ENCODE peak calls at places on chromosomes 3 and 15, in four cellular contexts. U is Panc1, P is HT1080, V is choroid plexus epithelial cell. Y is an unnamed sample.

GRCh38 chr15:90883971-90884718 is at the start of gene FES:
- DNase-seq in U (no peak), P (no peak), V (peak; percentile 52), Y (no peak)

GRCh38 chr3:134598813-134599563 is 51.8 kb downstream of the KY start:
- DNase-seq in U (no peak), P (no peak), V (no peak), Y (no peak)

GRCh38 chr3:164940737-164941136 is 137.6 kb downstream of the SI start:
- DNase-seq in U (no peak), P (peak; percentile 46), V (peak; percentile 0), Y (no peak)

GRCh38 chr3:59727902-59728301 is 678.1 kb upstream of the CFAP20DC start:
- DNase-seq in U (no peak), P (no peak), V (no peak), Y (no peak)

GRCh38 chr3:146465713-146466465 is 3.5 kb downstream of the PLSCR2 start:
- DNase-seq in U (no peak), P (no peak), V (peak; percentile 11), Y (no peak)

GRCh38 chr15:90351479-90352108 is 490 bp upstream of the ZNF774 start:
- DNase-seq in U (no peak), P (no peak), V (no peak), Y (no peak)

GRCh38 chr3:30605005-30605404 is 1.4 kb upstream of the TGFBR2 start:
- DNase-seq in U (no peak), P (no peak), V (no peak), Y (no peak)

GRCh38 chr3:81080608-81081007 is 680.8 kb downstream of the GBE1 start:
- DNase-seq in U (no peak), P (no peak), V (no peak), Y (no peak)

GRCh38 chr3:29239377-29239776 is 41.5 kb upstream of the RBMS3 start:
- DNase-seq in U (no peak), P (peak; percentile 18), V (peak; percentile 41), Y (no peak)

GRCh38 chr15:100902436-100903190 is 16.5 kb upstream of the LRRK1 start:
- DNase-seq in U (no peak), P (peak; percentile 23), V (peak; percentile 90), Y (peak; percentile 67)

GRCh38 chr3:188299068-188299467 is 145.1 kb downstream of the LPP start:
- DNase-seq in U (no peak), P (no peak), V (no peak), Y (no peak)

GRCh38 chr15:56343879-56344278 is 21.3 kb upstream of the TEX9 start:
- DNase-seq in U (no peak), P (no peak), V (no peak), Y (no peak)

GRCh38 chr3:126555795-126556636 is 2.7 kb downstream of the C3orf22 start:
- DNase-seq in U (no peak), P (no peak), V (no peak), Y (no peak)

GRCh38 chr3:61932499-61932898 is 371.1 kb downstream of the PTPRG start:
- DNase-seq in U (no peak), P (no peak), V (no peak), Y (no peak)

GRCh38 chr3:18302517-18302916 is 122.6 kb downstream of the SATB1 start:
- DNase-seq in U (no peak), P (no peak), V (peak; percentile 3), Y (no peak)

GRCh38 chr3:1103525-1103924 is 10.7 kb downstream of the CNTN6 start:
- DNase-seq in U (no peak), P (no peak), V (peak; percentile 15), Y (no peak)

GRCh38 chr15:31473384-31474058 is 146.9 kb downstream of the KLF13 start:
- DNase-seq in U (no peak), P (no peak), V (no peak), Y (no peak)

GRCh38 chr3:23776352-23776891 is 29.3 kb upstream of the UBE2E1 start:
- DNase-seq in U (no peak), P (peak; percentile 38), V (peak; percentile 90), Y (no peak)

GRCh38 chr3:37074178-37074577 is 80.9 kb downstream of the MLH1 start:
- DNase-seq in U (no peak), P (peak; percentile 67), V (peak; percentile 88), Y (no peak)

GRCh38 chr3:186182850-186183249 is 74.0 kb upstream of the ETV5 start:
- DNase-seq in U (no peak), P (no peak), V (no peak), Y (no peak)

Y was measured in glomerular endothelial cell.